ENCODE peak calls at places on chromosomes 11 and 22, in nine cellular contexts. S, X, T, E, B, P, G, Q and U are unnamed samples.

GRCh38 chr11:118939948-118940598 is 14.3 kb upstream of the BCL9L start:
- DNase-seq in T (no peak), X (no peak), B (no peak), S (peak; percentile 58), P (no peak), Q (no peak), G (no peak), E (no peak), U (peak; percentile 80)

GRCh38 chr11:69364901-69365300 is 70.9 kb downstream of the MYEOV start:
- DNase-seq in P (no peak), Q (no peak), E (no peak), X (no peak), G (no peak), B (peak; percentile 72), T (no peak), S (no peak), U (no peak)

GRCh38 chr22:39729141-39729934 is 158.8 kb downstream of the CACNA1I start:
- DNase-seq in B (no peak), E (no peak), X (no peak), S (no peak), P (no peak), Q (no peak), T (no peak), G (no peak), U (no peak)

GRCh38 chr11:8867856-8868705 is 42.9 kb upstream of the AKIP1 start:
- DNase-seq in E (no peak), P (no peak), X (no peak), T (peak; percentile 46), Q (no peak), G (no peak), S (no peak), B (no peak), U (no peak)

GRCh38 chr11:15968461-15969130 is 387.8 kb downstream of the SOX6 start:
- DNase-seq in Q (no peak), E (no peak), B (no peak), G (no peak), P (no peak), T (peak; percentile 22), X (no peak), S (no peak), U (no peak)

GRCh38 chr11:118306556-118306955 is 2.0 kb downstream of the CD3E start:
- DNase-seq in G (no peak), S (no peak), Q (no peak), T (no peak), X (no peak), P (no peak), E (no peak), B (no peak), U (no peak)

GRCh38 chr11:133160754-133161153 is 371.5 kb downstream of the OPCML start:
- DNase-seq in B (no peak), T (no peak), X (no peak), E (no peak), S (no peak), Q (no peak), G (no peak), P (no peak), U (no peak)

GRCh38 chr11:57812634-57813033 is 51.0 kb downstream of the CTNND1 start:
- DNase-seq in T (no peak), Q (no peak), E (no peak), S (no peak), X (no peak), P (no peak), B (no peak), G (no peak), U (no peak)

GRCh38 chr22:41177626-41178424 is 27.3 kb upstream of the L3MBTL2 start:
- DNase-seq in Q (no peak), T (no peak), P (no peak), E (no peak), G (no peak), X (no peak), S (no peak), B (no peak), U (no peak)

GRCh38 chr11:74672956-74673895 is 58.0 kb downstream of the CHRDL2 start:
- DNase-seq in E (no peak), S (no peak), G (no peak), X (peak; percentile 83), Q (peak; percentile 64), B (peak; percentile 80), P (no peak), T (peak; percentile 88), U (no peak)

GRCh38 chr11:99425596-99425995 is 404.8 kb downstream of the CNTN5 start:
- DNase-seq in G (no peak), T (no peak), P (no peak), Q (no peak), X (no peak), S (no peak), B (no peak), E (no peak), U (no peak)

GRCh38 chr11:128825050-128825806 is 41.9 kb downstream of the KCNJ1 start:
- DNase-seq in S (no peak), X (no peak), E (no peak), G (no peak), Q (no peak), T (no peak), B (no peak), P (no peak), U (no peak)

GRCh38 chr22:19848298-19849224 is 6.1 kb downstream of the GNB1L start:
- DNase-seq in G (no peak), X (no peak), Q (peak; percentile 54), P (no peak), E (no peak), S (no peak), B (no peak), T (peak; percentile 65), U (no peak)